ENCODE peak calls at places on chromosomes 16 and 17, in five cellular contexts. One of them, this sample, is unnamed.

GRCh38 chr16:78230832-78231231 is 131.4 kb downstream of the WWOX start:
- DNase-seq in NCI-H1417: no peak
- DNase-seq in stomach: no peak
- DNase-seq in activated effector memory CD4-positive, alpha-beta T cell treated with anti-CD3 and anti-CD28 coated beads, Interleukin-2, amount 50 U/mL, for 16 hours: no peak
- DNase-seq in Calu3: no peak
- DNase-seq in this sample: no peak

GRCh38 chr17:41026668-41027471 is at the start of gene KRTAP1-5:
- DNase-seq in NCI-H1417: peak; percentile 3
- DNase-seq in stomach: no peak
- DNase-seq in activated effector memory CD4-positive, alpha-beta T cell treated with anti-CD3 and anti-CD28 coated beads, Interleukin-2, amount 50 U/mL, for 16 hours: no peak
- DNase-seq in Calu3: no peak
- DNase-seq in this sample: no peak

GRCh38 chr17:49926886-49927285 is 42.1 kb upstream of the DLX4 start:
- DNase-seq in NCI-H1417: no peak
- DNase-seq in stomach: no peak
- DNase-seq in activated effector memory CD4-positive, alpha-beta T cell treated with anti-CD3 and anti-CD28 coated beads, Interleukin-2, amount 50 U/mL, for 16 hours: no peak
- DNase-seq in Calu3: no peak
- DNase-seq in this sample: no peak

GRCh38 chr16:85689285-85689949 is 663 bp upstream of the GINS2 start:
- DNase-seq in NCI-H1417: peak; percentile 72
- DNase-seq in stomach: peak; percentile 33
- DNase-seq in activated effector memory CD4-positive, alpha-beta T cell treated with anti-CD3 and anti-CD28 coated beads, Interleukin-2, amount 50 U/mL, for 16 hours: no peak
- DNase-seq in Calu3: peak; percentile 25
- DNase-seq in this sample: no peak

GRCh38 chr17:41483531-41483930 is 2.6 kb upstream of the KRT35 start:
- DNase-seq in NCI-H1417: no peak
- DNase-seq in stomach: no peak
- DNase-seq in activated effector memory CD4-positive, alpha-beta T cell treated with anti-CD3 and anti-CD28 coated beads, Interleukin-2, amount 50 U/mL, for 16 hours: no peak
- DNase-seq in Calu3: no peak
- DNase-seq in this sample: no peak

GRCh38 chr16:1606774-1607173 is 5.1 kb downstream of the IFT140 start:
- DNase-seq in NCI-H1417: no peak
- DNase-seq in stomach: no peak
- DNase-seq in activated effector memory CD4-positive, alpha-beta T cell treated with anti-CD3 and anti-CD28 coated beads, Interleukin-2, amount 50 U/mL, for 16 hours: no peak
- DNase-seq in Calu3: no peak
- DNase-seq in this sample: no peak

GRCh38 chr16:80804451-80805383 is at the start of gene CDYL2:
- DNase-seq in NCI-H1417: no peak
- DNase-seq in stomach: peak; percentile 65
- DNase-seq in activated effector memory CD4-positive, alpha-beta T cell treated with anti-CD3 and anti-CD28 coated beads, Interleukin-2, amount 50 U/mL, for 16 hours: peak; percentile 83
- DNase-seq in Calu3: peak; percentile 55
- DNase-seq in this sample: no peak

GRCh38 chr17:77470800-77471733 is 330.3 kb downstream of the SEC14L1 start:
- DNase-seq in NCI-H1417: no peak
- DNase-seq in stomach: no peak
- DNase-seq in activated effector memory CD4-positive, alpha-beta T cell treated with anti-CD3 and anti-CD28 coated beads, Interleukin-2, amount 50 U/mL, for 16 hours: no peak
- DNase-seq in Calu3: peak; percentile 59
- DNase-seq in this sample: no peak

GRCh38 chr17:63494300-63494928 is 17.6 kb downstream of the ACE start:
- DNase-seq in NCI-H1417: no peak
- DNase-seq in stomach: no peak
- DNase-seq in activated effector memory CD4-positive, alpha-beta T cell treated with anti-CD3 and anti-CD28 coated beads, Interleukin-2, amount 50 U/mL, for 16 hours: no peak
- DNase-seq in Calu3: no peak
- DNase-seq in this sample: no peak

GRCh38 chr16:81522141-81522701 is 77.6 kb downstream of the CMIP start:
- DNase-seq in NCI-H1417: no peak
- DNase-seq in stomach: no peak
- DNase-seq in activated effector memory CD4-positive, alpha-beta T cell treated with anti-CD3 and anti-CD28 coated beads, Interleukin-2, amount 50 U/mL, for 16 hours: no peak
- DNase-seq in Calu3: peak; percentile 46
- DNase-seq in this sample: no peak

GRCh38 chr16:72094266-72094610 is 591 bp downstream of the DHX38 start:
- DNase-seq in NCI-H1417: peak; percentile 44
- DNase-seq in stomach: no peak
- DNase-seq in activated effector memory CD4-positive, alpha-beta T cell treated with anti-CD3 and anti-CD28 coated beads, Interleukin-2, amount 50 U/mL, for 16 hours: peak; percentile 78
- DNase-seq in Calu3: no peak
- DNase-seq in this sample: no peak

GRCh38 chr17:14926526-14927122 is 338.5 kb downstream of the PMP22 start:
- DNase-seq in NCI-H1417: no peak
- DNase-seq in stomach: peak; percentile 42
- DNase-seq in activated effector memory CD4-positive, alpha-beta T cell treated with anti-CD3 and anti-CD28 coated beads, Interleukin-2, amount 50 U/mL, for 16 hours: peak; percentile 78
- DNase-seq in Calu3: peak; percentile 51
- DNase-seq in this sample: peak; percentile 57

GRCh38 chr17:28521296-28522085 is 15.3 kb downstream of the FOXN1 start:
- DNase-seq in NCI-H1417: no peak
- DNase-seq in stomach: no peak
- DNase-seq in activated effector memory CD4-positive, alpha-beta T cell treated with anti-CD3 and anti-CD28 coated beads, Interleukin-2, amount 50 U/mL, for 16 hours: no peak
- DNase-seq in Calu3: no peak
- DNase-seq in this sample: no peak

GRCh38 chr17:29051194-29051593 is 8.3 kb downstream of the PIPOX start:
- DNase-seq in NCI-H1417: no peak
- DNase-seq in stomach: no peak
- DNase-seq in activated effector memory CD4-positive, alpha-beta T cell treated with anti-CD3 and anti-CD28 coated beads, Interleukin-2, amount 50 U/mL, for 16 hours: no peak
- DNase-seq in Calu3: no peak
- DNase-seq in this sample: no peak

GRCh38 chr17:15981646-15982580 is 17.6 kb downstream of the ZSWIM7 start:
- DNase-seq in NCI-H1417: no peak
- DNase-seq in stomach: no peak
- DNase-seq in activated effector memory CD4-positive, alpha-beta T cell treated with anti-CD3 and anti-CD28 coated beads, Interleukin-2, amount 50 U/mL, for 16 hours: no peak
- DNase-seq in Calu3: no peak
- DNase-seq in this sample: no peak

GRCh38 chr17:68701046-68701445 is 99.9 kb upstream of the FAM20A start:
- DNase-seq in NCI-H1417: no peak
- DNase-seq in stomach: no peak
- DNase-seq in activated effector memory CD4-positive, alpha-beta T cell treated with anti-CD3 and anti-CD28 coated beads, Interleukin-2, amount 50 U/mL, for 16 hours: no peak
- DNase-seq in Calu3: no peak
- DNase-seq in this sample: no peak